ENCODE peak calls at places on chromosomes 3 and 15, in four cellular contexts. W, B, G and I are unnamed samples. For H3K4me1 and H3K27me3, the result is how much of the 10 kb centered on the place peaks cover.

GRCh38 chr3:140540262-140540661 is 137.6 kb upstream of the TRIM42 start:
- DNase-seq in W (no peak), B (no peak), G (no peak), I (no peak)

GRCh38 chr15:71448688-71449114 is 333.4 kb downstream of the THSD4 start:
- DNase-seq in W (peak), B (no peak), G (no peak), I (peak)

GRCh38 chr15:90351479-90352108 is 490 bp upstream of the ZNF774 start:
- DNase-seq in W (no peak), B (no peak), G (no peak), I (no peak)

GRCh38 chr3:78957456-78957855 is 810.3 kb downstream of the ROBO1 start:
- DNase-seq in W (no peak), B (no peak), G (no peak), I (no peak)

GRCh38 chr3:136885357-136886213 is 23.6 kb downstream of the NCK1 start:
- DNase-seq in W (peak), B (no peak), G (no peak), I (no peak)

GRCh38 chr3:123096701-123097100 is 29.9 kb downstream of the PDIA5 start:
- DNase-seq in W (no peak), B (no peak), G (peak), I (no peak)

GRCh38 chr15:47870956-47871625 is 153.8 kb downstream of the SEMA6D start:
- DNase-seq in W (no peak), B (no peak), G (no peak), I (no peak)

GRCh38 chr3:186217820-186218164 is 108.9 kb upstream of the ETV5 start:
- DNase-seq in W (no peak), B (no peak), G (no peak), I (no peak)

GRCh38 chr15:47296911-47297310 is 420.4 kb upstream of the SEMA6D start:
- DNase-seq in W (no peak), B (no peak), G (no peak), I (no peak)

GRCh38 chr15:25056484-25057429 is 102.0 kb downstream of the SNRPN start:
- DNase-seq in W (peak), B (no peak), G (peak), I (peak)

GRCh38 chr3:97910931-97911351 is 61.3 kb downstream of the RIOX2 start:
- DNase-seq in W (peak), B (no peak), G (no peak), I (no peak)

GRCh38 chr3:187719628-187720336 is 17.4 kb upstream of the RTP2 start:
- DNase-seq in W (no peak), B (no peak), G (no peak), I (no peak)

GRCh38 chr3:118244761-118245160 is 789.9 kb downstream of the IGSF11 start:
- DNase-seq in W (no peak), B (no peak), G (no peak), I (no peak)

GRCh38 chr3:169179193-169180122 is 484.1 kb downstream of the MECOM start:
- DNase-seq in W (no peak), B (no peak), G (no peak), I (no peak)

GRCh38 chr3:72520690-72521308 is 327.4 kb downstream of the SHQ1 start:
- DNase-seq in W (no peak), B (no peak), G (no peak), I (no peak)

GRCh38 chr15:58362262-58362922 is 69.4 kb upstream of the LIPC start:
- DNase-seq in W (no peak), B (no peak), G (no peak), I (no peak)

GRCh38 chr15:89814112-89814742 is 425 bp downstream of the ANPEP start:
- DNase-seq in W (no peak), B (no peak), G (no peak), I (no peak)

GRCh38 chr15:66210684-66211083 is 42.9 kb downstream of the MEGF11 start:
- DNase-seq in W (no peak), B (no peak), G (no peak), I (no peak)

GRCh38 chr3:54549607-54550006 is 378.3 kb downstream of the LRTM1 start:
- DNase-seq in W (no peak), B (no peak), G (no peak), I (no peak)

GRCh38 chr15:72554471-72555425 is 80.6 kb downstream of the ARIH1 start:
- DNase-seq in W (no peak), B (no peak), G (no peak), I (no peak)

GRCh38 chr3:25493246-25493645 is 65.2 kb downstream of the RARB start:
- DNase-seq in W (no peak), B (no peak), G (no peak), I (no peak)

GRCh38 chr3:37742121-37742520 is 119.6 kb upstream of the CTDSPL start:
- DNase-seq in W (no peak), B (no peak), G (no peak), I (no peak)

GRCh38 chr15:95134306-95135100 is 903.1 kb downstream of the MCTP2 start:
- DNase-seq in W (no peak), B (no peak), G (no peak), I (no peak)

GRCh38 chr15:34188711-34189110 is 21.2 kb downstream of the KATNBL1 start:
- DNase-seq in W (no peak), B (no peak), G (no peak), I (no peak)

GRCh38 chr3:15667484-15667883 is 65.9 kb downstream of the BTD start:
- DNase-seq in W (no peak), B (no peak), G (no peak), I (no peak)

GRCh38 chr3:191695815-191696153 is 234.8 kb downstream of the PYDC2 start:
- DNase-seq in W (no peak), B (no peak), G (no peak), I (no peak)
- H3K4me1 ChIP-seq in W (under half), B (under half), G (under half), I (under half)

DNA sequence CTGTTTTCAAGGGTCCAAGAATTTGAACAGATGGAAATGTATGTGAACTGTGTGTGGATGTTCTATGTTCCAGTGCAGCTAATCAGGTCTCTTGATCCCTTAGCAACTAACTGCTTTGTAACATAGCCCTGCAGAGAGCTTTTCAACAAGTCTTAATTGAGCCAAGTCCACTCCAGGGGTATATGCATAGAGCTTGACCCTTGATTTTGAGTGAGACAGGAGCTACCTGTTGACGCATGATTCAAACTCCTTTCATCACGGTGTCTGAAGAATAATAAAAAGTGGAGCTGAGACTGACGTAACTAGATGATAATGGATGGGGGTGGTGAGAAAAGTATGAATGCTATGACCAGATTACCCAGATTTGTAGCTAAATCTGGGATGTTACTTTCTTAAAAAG is 93.3 kb upstream of the CCDC54 start:
- DNase-seq in W (no peak), B (no peak), G (no peak), I (no peak)
- H3K27ac ChIP-seq in W (no peak), B (no peak), G (no peak), I (no peak)

GRCh38 chr15:96359371-96359771 is 28.9 kb downstream of the NR2F2 start:
- DNase-seq in W (no peak), B (no peak), G (no peak), I (no peak)
- H3K27me3 ChIP-seq in W (under half), B (under half), G (under half), I (half or more)

GRCh38 chr3:128988286-128988685 is 5.6 kb downstream of the CFAP92 start:
- DNase-seq in W (no peak), B (no peak), G (no peak), I (no peak)
- H3K4me1 ChIP-seq in W (under half), B (under half), G (under half), I (under half)

DNA sequence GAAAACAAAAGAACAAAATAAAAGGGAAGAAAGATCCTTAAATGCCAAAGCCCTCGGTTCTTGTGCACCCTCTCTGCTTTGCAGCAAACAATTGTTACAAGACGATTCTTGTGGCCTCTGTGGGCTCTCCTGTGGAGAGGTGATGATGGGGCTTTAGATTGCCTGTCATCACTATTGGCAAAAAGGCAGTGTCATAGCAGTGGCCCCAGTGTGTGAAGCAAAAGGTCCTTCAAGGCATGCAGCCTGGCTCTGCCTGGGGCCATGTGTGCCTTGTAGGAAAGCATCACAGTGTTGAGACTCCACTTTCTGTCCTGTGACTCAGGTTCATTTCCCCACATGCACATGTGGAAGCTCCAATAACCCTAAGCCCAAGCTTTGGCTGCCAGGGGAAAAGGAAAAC is 43.7 kb downstream of the POC1A start:
- DNase-seq in W (no peak), B (no peak), G (no peak), I (no peak)
- H3K27ac ChIP-seq in W (no peak), B (no peak), G (peak), I (no peak)

GRCh38 chr15:100341662-100342560 is at the start of gene ADAMTS17:
- DNase-seq in W (peak), B (peak), G (peak), I (peak)
- H3K27me3 ChIP-seq in W (under half), B (under half), G (under half), I (under half)

GRCh38 chr3:127697531-127698240 is 24.9 kb downstream of the ABTB1 start:
- DNase-seq in W (peak), B (peak), G (peak), I (no peak)

GRCh38 chr3:127699946-127700300 is 27.2 kb downstream of the ABTB1 start:
- DNase-seq in W (no peak), B (no peak), G (no peak), I (no peak)

GRCh38 chr3:127700406-127700805 is 27.7 kb downstream of the ABTB1 start:
- DNase-seq in W (no peak), B (no peak), G (no peak), I (no peak)

GRCh38 chr3:127698264-127699097 is 25.7 kb downstream of the ABTB1 start:
- DNase-seq in W (no peak), B (no peak), G (no peak), I (no peak)

GRCh38 chr3:127699098-127699945 is 26.6 kb downstream of the ABTB1 start:
- DNase-seq in W (no peak), B (no peak), G (no peak), I (no peak)
- H3K4me1 ChIP-seq in W (under half), B (under half), G (half or more), I (under half)

GRCh38 chr3:50138266-50139230 is 16.6 kb upstream of the SEMA3F start:
- DNase-seq in W (peak), B (no peak), G (no peak), I (no peak)
- H3K27ac ChIP-seq in W (no peak), B (no peak), G (no peak), I (no peak)